ENCODE peak calls at places on chromosomes 13 and 19, in four cellular contexts. One of them, this sample, is unnamed.

GRCh38 chr19:58572818-58573657 is at the start of gene MZF1:
- DNase-seq in astrocyte of the spinal cord: peak
- DNase-seq in mammary epithelial cell: peak
- DNase-seq in fibroblast of lung: peak
- DNase-seq in this sample: peak

GRCh38 chr13:51585234-51585672 is 991 bp downstream of the WDFY2 start:
- DNase-seq in fibroblast of lung: peak
- DNase-seq in astrocyte of the spinal cord: peak
- DNase-seq in mammary epithelial cell: no peak
- DNase-seq in this sample: peak

GRCh38 chr13:53073711-53074110 is 45.1 kb downstream of the OLFM4 start:
- DNase-seq in fibroblast of lung: no peak
- DNase-seq in astrocyte of the spinal cord: no peak
- DNase-seq in mammary epithelial cell: no peak
- DNase-seq in this sample: no peak

GRCh38 chr13:94761407-94761806 is 49.1 kb upstream of the SOX21 start:
- DNase-seq in astrocyte of the spinal cord: no peak
- DNase-seq in mammary epithelial cell: no peak
- DNase-seq in fibroblast of lung: no peak
- DNase-seq in this sample: no peak

GRCh38 chr19:16566161-16566560 is 6.1 kb downstream of the SLC35E1 start:
- DNase-seq in mammary epithelial cell: no peak
- DNase-seq in fibroblast of lung: no peak
- DNase-seq in astrocyte of the spinal cord: no peak
- DNase-seq in this sample: no peak

GRCh38 chr19:57465680-57466381 is 8.9 kb upstream of the VN1R1 start:
- DNase-seq in fibroblast of lung: no peak
- DNase-seq in astrocyte of the spinal cord: no peak
- DNase-seq in mammary epithelial cell: peak
- DNase-seq in this sample: peak

GRCh38 chr19:23522431-23522830 is 127.2 kb upstream of the ZNF91 start:
- DNase-seq in mammary epithelial cell: peak
- DNase-seq in fibroblast of lung: no peak
- DNase-seq in astrocyte of the spinal cord: no peak
- DNase-seq in this sample: no peak

GRCh38 chr13:43153436-43154082 is 130.2 kb downstream of the DNAJC15 start:
- DNase-seq in mammary epithelial cell: peak
- DNase-seq in fibroblast of lung: peak
- DNase-seq in astrocyte of the spinal cord: peak
- DNase-seq in this sample: peak

GRCh38 chr13:54980651-54981050 is 1952.0 kb downstream of the OLFM4 start:
- DNase-seq in astrocyte of the spinal cord: peak
- DNase-seq in mammary epithelial cell: no peak
- DNase-seq in fibroblast of lung: peak
- DNase-seq in this sample: no peak

GRCh38 chr19:33734913-33735312 is 61.8 kb upstream of the KCTD15 start:
- DNase-seq in astrocyte of the spinal cord: no peak
- DNase-seq in fibroblast of lung: no peak
- DNase-seq in mammary epithelial cell: no peak
- DNase-seq in this sample: no peak

GRCh38 chr19:16327501-16327900 is 2.9 kb downstream of the KLF2 start:
- DNase-seq in astrocyte of the spinal cord: no peak
- DNase-seq in fibroblast of lung: no peak
- DNase-seq in mammary epithelial cell: no peak
- DNase-seq in this sample: no peak

GRCh38 chr19:2034729-2035589 is 16.1 kb downstream of the MKNK2 start:
- DNase-seq in astrocyte of the spinal cord: no peak
- DNase-seq in mammary epithelial cell: no peak
- DNase-seq in fibroblast of lung: no peak
- DNase-seq in this sample: peak

GRCh38 chr19:10868872-10869547 is 2.3 kb upstream of the CARM1 start:
- DNase-seq in astrocyte of the spinal cord: no peak
- DNase-seq in mammary epithelial cell: no peak
- DNase-seq in fibroblast of lung: no peak
- DNase-seq in this sample: no peak

GRCh38 chr19:5369962-5370367 is 29.4 kb upstream of the PTPRS start:
- DNase-seq in fibroblast of lung: peak
- DNase-seq in mammary epithelial cell: no peak
- DNase-seq in astrocyte of the spinal cord: peak
- DNase-seq in this sample: peak

GRCh38 chr13:44120814-44121505 is 241.3 kb downstream of the LACC1 start:
- DNase-seq in mammary epithelial cell: no peak
- DNase-seq in astrocyte of the spinal cord: no peak
- DNase-seq in fibroblast of lung: no peak
- DNase-seq in this sample: no peak

GRCh38 chr13:98172570-98173405 is 4.3 kb downstream of the RNF113B start:
- DNase-seq in mammary epithelial cell: no peak
- DNase-seq in astrocyte of the spinal cord: peak
- DNase-seq in fibroblast of lung: peak
- DNase-seq in this sample: peak

GRCh38 chr19:42269518-42270345 is 680 bp downstream of the CIC start:
- DNase-seq in astrocyte of the spinal cord: no peak
- DNase-seq in fibroblast of lung: no peak
- DNase-seq in mammary epithelial cell: no peak
- DNase-seq in this sample: no peak

GRCh38 chr19:46716013-46716671 is 772 bp downstream of the PRKD2 start:
- DNase-seq in fibroblast of lung: no peak
- DNase-seq in astrocyte of the spinal cord: no peak
- DNase-seq in mammary epithelial cell: no peak
- DNase-seq in this sample: no peak

GRCh38 chr13:40963927-40964326 is 55.2 kb downstream of the ELF1 start:
- DNase-seq in astrocyte of the spinal cord: peak
- DNase-seq in mammary epithelial cell: peak
- DNase-seq in fibroblast of lung: peak
- DNase-seq in this sample: no peak

GRCh38 chr19:9354651-9355050 is 8.2 kb upstream of the ZNF177 start:
- DNase-seq in mammary epithelial cell: no peak
- DNase-seq in fibroblast of lung: no peak
- DNase-seq in astrocyte of the spinal cord: no peak
- DNase-seq in this sample: no peak

GRCh38 chr13:86681223-86681622 is 882.0 kb upstream of the SLITRK6 start:
- DNase-seq in astrocyte of the spinal cord: no peak
- DNase-seq in mammary epithelial cell: no peak
- DNase-seq in fibroblast of lung: no peak
- DNase-seq in this sample: no peak

GRCh38 chr19:50943074-50943828 is 9.6 kb downstream of the KLK5 start:
- DNase-seq in mammary epithelial cell: peak
- DNase-seq in fibroblast of lung: no peak
- DNase-seq in astrocyte of the spinal cord: no peak
- DNase-seq in this sample: no peak

GRCh38 chr13:113148407-113148806 is 10.0 kb upstream of the PROZ start:
- DNase-seq in mammary epithelial cell: no peak
- DNase-seq in astrocyte of the spinal cord: no peak
- DNase-seq in fibroblast of lung: no peak
- DNase-seq in this sample: no peak

GRCh38 chr13:31870511-31870910 is 131.2 kb downstream of the RXFP2 start:
- DNase-seq in astrocyte of the spinal cord: no peak
- DNase-seq in fibroblast of lung: no peak
- DNase-seq in mammary epithelial cell: peak
- DNase-seq in this sample: no peak

GRCh38 chr19:900302-901111 is 7.2 kb downstream of the RNU6-9 start:
- DNase-seq in astrocyte of the spinal cord: no peak
- DNase-seq in fibroblast of lung: no peak
- DNase-seq in mammary epithelial cell: no peak
- DNase-seq in this sample: no peak

GRCh38 chr19:41616785-41617621 is 9.9 kb downstream of the CEACAM4 start:
- DNase-seq in astrocyte of the spinal cord: no peak
- DNase-seq in mammary epithelial cell: peak
- DNase-seq in fibroblast of lung: peak
- DNase-seq in this sample: peak

GRCh38 chr13:106533940-106534843 is 1.3 kb downstream of the EFNB2 start:
- DNase-seq in astrocyte of the spinal cord: peak
- DNase-seq in fibroblast of lung: peak
- DNase-seq in mammary epithelial cell: peak
- DNase-seq in this sample: peak

GRCh38 chr13:41609828-41610227 is 152.5 kb downstream of the RGCC start:
- DNase-seq in mammary epithelial cell: no peak
- DNase-seq in fibroblast of lung: no peak
- DNase-seq in astrocyte of the spinal cord: no peak
- DNase-seq in this sample: no peak

GRCh38 chr13:30376426-30377311 is 45.6 kb upstream of the UBE2L5 start:
- DNase-seq in fibroblast of lung: no peak
- DNase-seq in mammary epithelial cell: peak
- DNase-seq in astrocyte of the spinal cord: no peak
- DNase-seq in this sample: no peak

GRCh38 chr13:32257649-32258048 is 57.5 kb downstream of the ZAR1L start:
- DNase-seq in fibroblast of lung: no peak
- DNase-seq in astrocyte of the spinal cord: no peak
- DNase-seq in mammary epithelial cell: no peak
- DNase-seq in this sample: no peak

GRCh38 chr13:99434258-99434788 is 66.9 kb upstream of the TM9SF2 start:
- DNase-seq in fibroblast of lung: no peak
- DNase-seq in mammary epithelial cell: no peak
- DNase-seq in astrocyte of the spinal cord: no peak
- DNase-seq in this sample: no peak

GRCh38 chr19:35313614-35314013 is 15.4 kb upstream of the CD22 start:
- DNase-seq in fibroblast of lung: no peak
- DNase-seq in mammary epithelial cell: no peak
- DNase-seq in astrocyte of the spinal cord: no peak
- DNase-seq in this sample: no peak

GRCh38 chr19:29666634-29667389 is 1.6 kb downstream of the PLEKHF1 start:
- DNase-seq in astrocyte of the spinal cord: peak
- DNase-seq in mammary epithelial cell: peak
- DNase-seq in fibroblast of lung: peak
- DNase-seq in this sample: peak

GRCh38 chr19:20078696-20079095 is 896 bp downstream of the ZNF90 start:
- DNase-seq in fibroblast of lung: peak
- DNase-seq in mammary epithelial cell: peak
- DNase-seq in astrocyte of the spinal cord: peak
- DNase-seq in this sample: peak

GRCh38 chr19:49065905-49066512 is 1.4 kb upstream of the NTF4 start:
- DNase-seq in fibroblast of lung: no peak
- DNase-seq in mammary epithelial cell: no peak
- DNase-seq in astrocyte of the spinal cord: no peak
- DNase-seq in this sample: no peak

GRCh38 chr13:30058429-30058828 is 208.0 kb upstream of the UBL3 start:
- DNase-seq in mammary epithelial cell: no peak
- DNase-seq in fibroblast of lung: no peak
- DNase-seq in astrocyte of the spinal cord: no peak
- DNase-seq in this sample: no peak

GRCh38 chr19:28168557-28168956 is 1044.4 kb downstream of the UQCRFS1 start:
- DNase-seq in fibroblast of lung: peak
- DNase-seq in mammary epithelial cell: no peak
- DNase-seq in astrocyte of the spinal cord: peak
- DNase-seq in this sample: no peak

GRCh38 chr19:17795495-17795856 is 538 bp downstream of the B3GNT3 start:
- DNase-seq in fibroblast of lung: no peak
- DNase-seq in astrocyte of the spinal cord: no peak
- DNase-seq in mammary epithelial cell: no peak
- DNase-seq in this sample: no peak
- TF ChIP-seq CTCF in fibroblast of lung: no peak
- TF ChIP-seq CTCF in astrocyte of the spinal cord: no peak
- TF ChIP-seq CTCF in mammary epithelial cell: no peak
- TF ChIP-seq CTCF in this sample: no peak

GRCh38 chr13:100673831-100674362 is 698 bp downstream of the TMTC4 start:
- DNase-seq in fibroblast of lung: peak
- DNase-seq in astrocyte of the spinal cord: peak
- DNase-seq in mammary epithelial cell: peak
- DNase-seq in this sample: peak

GRCh38 chr13:100673376-100673830 is 1.2 kb downstream of the TMTC4 start:
- DNase-seq in fibroblast of lung: no peak
- DNase-seq in mammary epithelial cell: no peak
- DNase-seq in astrocyte of the spinal cord: no peak
- DNase-seq in this sample: no peak

GRCh38 chr13:100674848-100675659 is 459 bp upstream of the TMTC4 start:
- DNase-seq in fibroblast of lung: peak
- DNase-seq in mammary epithelial cell: peak
- DNase-seq in astrocyte of the spinal cord: peak
- DNase-seq in this sample: peak

GRCh38 chr13:100675660-100676129 is 1.1 kb upstream of the TMTC4 start:
- DNase-seq in mammary epithelial cell: no peak
- DNase-seq in astrocyte of the spinal cord: no peak
- DNase-seq in fibroblast of lung: no peak
- DNase-seq in this sample: no peak

GRCh38 chr13:100674363-100674847 is at the start of gene TMTC4:
- DNase-seq in astrocyte of the spinal cord: no peak
- DNase-seq in fibroblast of lung: no peak
- DNase-seq in mammary epithelial cell: no peak
- DNase-seq in this sample: no peak
- TF ChIP-seq CTCF in astrocyte of the spinal cord: no peak
- TF ChIP-seq CTCF in fibroblast of lung: no peak
- TF ChIP-seq CTCF in mammary epithelial cell: no peak
- TF ChIP-seq CTCF in this sample: no peak

GRCh38 chr19:39412100-39412866 is at the start of gene PLEKHG2:
- DNase-seq in mammary epithelial cell: peak
- DNase-seq in astrocyte of the spinal cord: peak
- DNase-seq in fibroblast of lung: peak
- DNase-seq in this sample: peak

GRCh38 chr19:39411832-39412099 is 703 bp upstream of the PLEKHG2 start:
- DNase-seq in astrocyte of the spinal cord: peak
- DNase-seq in mammary epithelial cell: peak
- DNase-seq in fibroblast of lung: peak
- DNase-seq in this sample: peak

GRCh38 chr19:39413903-39414608 is 1.6 kb downstream of the PLEKHG2 start:
- DNase-seq in astrocyte of the spinal cord: no peak
- DNase-seq in fibroblast of lung: no peak
- DNase-seq in mammary epithelial cell: no peak
- DNase-seq in this sample: peak

GRCh38 chr19:39413269-39413902 is 917 bp downstream of the PLEKHG2 start:
- DNase-seq in astrocyte of the spinal cord: peak
- DNase-seq in mammary epithelial cell: no peak
- DNase-seq in fibroblast of lung: peak
- DNase-seq in this sample: peak

GRCh38 chr19:39412867-39413268 is 399 bp downstream of the PLEKHG2 start:
- DNase-seq in astrocyte of the spinal cord: no peak
- DNase-seq in fibroblast of lung: no peak
- DNase-seq in mammary epithelial cell: no peak
- DNase-seq in this sample: no peak
- TF ChIP-seq CTCF in astrocyte of the spinal cord: no peak
- TF ChIP-seq CTCF in fibroblast of lung: no peak
- TF ChIP-seq CTCF in mammary epithelial cell: no peak
- TF ChIP-seq CTCF in this sample: no peak

GRCh38 chr19:3250675-3251074 is 26.2 kb downstream of the CELF5 start:
- DNase-seq in astrocyte of the spinal cord: no peak
- DNase-seq in fibroblast of lung: no peak
- DNase-seq in mammary epithelial cell: no peak
- DNase-seq in this sample: peak
- TF ChIP-seq CTCF in astrocyte of the spinal cord: peak
- TF ChIP-seq CTCF in fibroblast of lung: peak
- TF ChIP-seq CTCF in mammary epithelial cell: peak
- TF ChIP-seq CTCF in this sample: peak

DNA sequence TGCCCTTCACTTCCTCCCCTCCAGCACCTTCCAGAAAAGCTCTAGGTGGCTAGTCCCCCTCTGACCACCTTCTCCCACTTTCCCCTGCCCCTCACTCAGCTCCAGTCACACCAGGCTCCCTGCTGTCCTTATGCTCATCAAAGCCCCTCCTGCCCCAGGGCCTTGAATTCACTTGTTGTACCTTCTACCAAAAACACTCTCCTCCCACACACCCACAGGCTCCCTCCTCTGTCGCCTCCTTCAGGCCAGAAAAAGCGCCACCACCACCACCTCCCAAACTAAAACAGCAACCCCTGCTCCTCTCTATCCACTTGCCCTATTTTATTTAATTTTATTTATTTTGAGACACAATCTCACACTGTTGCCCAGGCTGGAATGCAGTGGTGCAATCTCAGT is 4.8 kb upstream of the CEACAM16 start:
- DNase-seq in fibroblast of lung: no peak
- DNase-seq in mammary epithelial cell: no peak
- DNase-seq in astrocyte of the spinal cord: no peak
- DNase-seq in this sample: no peak
- TF ChIP-seq CTCF in fibroblast of lung: peak
- TF ChIP-seq CTCF in mammary epithelial cell: peak
- TF ChIP-seq CTCF in astrocyte of the spinal cord: peak
- TF ChIP-seq CTCF in this sample: peak